ENCODE peak calls at places on chromosomes 3 and 15, in four cellular contexts. One of them, this sample, is unnamed.

GRCh38 chr3:179027326-179027900 is 44.2 kb downstream of the ZMAT3 start:
- DNase-seq in HepG2: no peak
- DNase-seq in K562: peak
- DNase-seq in GM12878: no peak
- DNase-seq in this sample: no peak

GRCh38 chr3:104279617-104280016 is 1087.1 kb upstream of the ALCAM start:
- DNase-seq in HepG2: no peak
- DNase-seq in K562: no peak
- DNase-seq in GM12878: no peak
- DNase-seq in this sample: no peak

GRCh38 chr3:195748661-195749060 is 27.9 kb downstream of the MUC20 start:
- DNase-seq in HepG2: no peak
- DNase-seq in K562: no peak
- DNase-seq in GM12878: no peak
- DNase-seq in this sample: no peak

GRCh38 chr3:157559401-157559800 is 56.2 kb upstream of the VEPH1 start:
- DNase-seq in HepG2: no peak
- DNase-seq in K562: no peak
- DNase-seq in GM12878: no peak
- DNase-seq in this sample: no peak

GRCh38 chr3:126339466-126339865 is 17.7 kb downstream of the KLF15 start:
- DNase-seq in HepG2: no peak
- DNase-seq in K562: no peak
- DNase-seq in GM12878: no peak
- DNase-seq in this sample: no peak

GRCh38 chr3:174495231-174495755 is 363.8 kb upstream of the NAALADL2 start:
- DNase-seq in HepG2: no peak
- DNase-seq in K562: no peak
- DNase-seq in GM12878: no peak
- DNase-seq in this sample: no peak

GRCh38 chr3:152121292-152121654 is 147.5 kb upstream of the MBNL1 start:
- DNase-seq in HepG2: no peak
- DNase-seq in K562: no peak
- DNase-seq in GM12878: no peak
- DNase-seq in this sample: no peak

GRCh38 chr15:66089049-66089448 is 164.5 kb downstream of the MEGF11 start:
- DNase-seq in HepG2: no peak
- DNase-seq in K562: no peak
- DNase-seq in GM12878: no peak
- DNase-seq in this sample: no peak

GRCh38 chr3:31922962-31923361 is 58.1 kb downstream of the OSBPL10 start:
- DNase-seq in HepG2: peak
- DNase-seq in K562: no peak
- DNase-seq in GM12878: no peak
- DNase-seq in this sample: no peak

GRCh38 chr3:66276705-66277274 is 56.0 kb downstream of the SLC25A26 start:
- DNase-seq in HepG2: peak
- DNase-seq in K562: peak
- DNase-seq in GM12878: no peak
- DNase-seq in this sample: peak

GRCh38 chr3:191085091-191085490 is 114.0 kb upstream of the OSTN start:
- DNase-seq in HepG2: no peak
- DNase-seq in K562: no peak
- DNase-seq in GM12878: no peak
- DNase-seq in this sample: no peak

GRCh38 chr3:66629431-66630368 is 128.9 kb upstream of the LRIG1 start:
- DNase-seq in HepG2: no peak
- DNase-seq in K562: no peak
- DNase-seq in GM12878: no peak
- DNase-seq in this sample: no peak

GRCh38 chr3:142904639-142905441 is 16.0 kb upstream of the PCOLCE2 start:
- DNase-seq in HepG2: peak
- DNase-seq in K562: peak
- DNase-seq in GM12878: no peak
- DNase-seq in this sample: peak

DNA sequence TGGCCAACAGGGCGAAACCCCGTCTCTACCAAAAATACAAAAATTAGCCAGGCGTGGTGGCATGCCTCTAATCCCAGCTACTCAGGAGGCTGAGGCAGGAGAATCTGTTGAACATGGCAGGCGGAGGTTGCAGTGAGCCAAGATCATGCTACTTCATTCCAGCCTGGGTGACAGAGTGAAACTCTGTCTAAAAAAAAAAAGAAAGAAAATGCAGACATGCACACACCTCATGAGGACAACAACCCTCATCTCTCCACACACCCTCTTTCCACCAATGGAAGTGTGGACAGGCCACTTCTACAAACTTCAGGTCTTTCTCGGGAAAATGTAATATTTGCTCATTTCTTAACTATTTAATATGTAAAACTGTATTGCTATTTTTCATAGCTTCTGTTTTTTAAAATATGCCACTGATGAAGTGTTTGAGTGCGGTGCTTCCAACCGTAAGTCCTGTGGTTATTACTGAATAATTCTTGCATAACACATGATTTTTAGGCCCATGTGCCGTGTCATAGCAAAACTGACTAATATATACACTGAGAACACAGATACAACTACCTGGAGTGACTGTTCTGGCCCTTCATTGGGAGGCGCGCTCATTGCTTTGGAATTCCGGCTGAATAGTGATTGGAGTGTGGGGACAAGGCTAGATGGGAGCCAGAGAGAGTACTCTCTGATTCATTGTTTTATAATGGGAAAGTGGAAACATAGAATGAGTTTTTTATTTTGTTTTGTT is 23.1 kb downstream of the LRRC31 start:
- DNase-seq in HepG2: no peak
- DNase-seq in K562: no peak
- DNase-seq in GM12878: peak
- DNase-seq in this sample: no peak
- TF ChIP-seq GABPA in HepG2: no peak
- TF ChIP-seq GABPA in K562: no peak
- TF ChIP-seq GABPA in GM12878: peak
- TF ChIP-seq GABPA in this sample: no peak

DNA sequence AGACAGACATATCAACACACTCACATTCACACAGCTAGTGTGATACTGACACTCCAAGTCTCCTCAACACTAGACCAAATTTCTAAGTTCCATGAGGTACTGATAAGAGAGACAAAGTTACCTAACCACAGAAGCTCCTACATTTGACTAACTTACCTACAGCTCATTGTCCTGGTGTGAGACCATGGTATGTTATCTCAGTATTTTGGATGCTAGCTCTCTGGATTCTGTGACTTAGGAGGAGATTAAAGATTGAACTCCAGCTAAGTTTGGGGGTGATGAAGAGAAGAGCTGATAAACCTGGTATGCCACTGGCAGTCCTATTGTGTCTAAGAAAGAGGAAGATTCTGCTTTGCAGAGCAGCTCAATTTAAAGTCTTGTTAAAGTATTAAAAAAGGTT is 144.0 kb upstream of the MYRIP start:
- DNase-seq in HepG2: no peak
- DNase-seq in K562: no peak
- DNase-seq in GM12878: no peak
- DNase-seq in this sample: no peak
- TF ChIP-seq POLR2AphosphoS5 in HepG2: no peak
- TF ChIP-seq POLR2AphosphoS5 in K562: no peak
- TF ChIP-seq POLR2AphosphoS5 in GM12878: no peak
- TF ChIP-seq POLR2AphosphoS5 in this sample: no peak

GRCh38 chr3:138188013-138188352 is 882 bp downstream of the ARMC8 start:
- DNase-seq in HepG2: no peak
- DNase-seq in K562: peak
- DNase-seq in GM12878: no peak
- DNase-seq in this sample: no peak

GRCh38 chr3:138187296-138188012 is at the start of gene ARMC8:
- DNase-seq in HepG2: peak
- DNase-seq in K562: no peak
- DNase-seq in GM12878: no peak
- DNase-seq in this sample: peak

GRCh38 chr3:138186216-138186615 is 885 bp upstream of the ARMC8 start:
- DNase-seq in HepG2: no peak
- DNase-seq in K562: peak
- DNase-seq in GM12878: no peak
- DNase-seq in this sample: no peak

GRCh38 chr3:138184994-138185393 is 2.1 kb upstream of the ARMC8 start:
- DNase-seq in HepG2: no peak
- DNase-seq in K562: peak
- DNase-seq in GM12878: no peak
- DNase-seq in this sample: no peak

GRCh38 chr3:138186803-138187295 is 252 bp upstream of the ARMC8 start:
- DNase-seq in HepG2: no peak
- DNase-seq in K562: peak
- DNase-seq in GM12878: peak
- DNase-seq in this sample: no peak
- TF ChIP-seq GABPA in HepG2: no peak
- TF ChIP-seq GABPA in K562: no peak
- TF ChIP-seq GABPA in GM12878: no peak
- TF ChIP-seq GABPA in this sample: no peak

DNA sequence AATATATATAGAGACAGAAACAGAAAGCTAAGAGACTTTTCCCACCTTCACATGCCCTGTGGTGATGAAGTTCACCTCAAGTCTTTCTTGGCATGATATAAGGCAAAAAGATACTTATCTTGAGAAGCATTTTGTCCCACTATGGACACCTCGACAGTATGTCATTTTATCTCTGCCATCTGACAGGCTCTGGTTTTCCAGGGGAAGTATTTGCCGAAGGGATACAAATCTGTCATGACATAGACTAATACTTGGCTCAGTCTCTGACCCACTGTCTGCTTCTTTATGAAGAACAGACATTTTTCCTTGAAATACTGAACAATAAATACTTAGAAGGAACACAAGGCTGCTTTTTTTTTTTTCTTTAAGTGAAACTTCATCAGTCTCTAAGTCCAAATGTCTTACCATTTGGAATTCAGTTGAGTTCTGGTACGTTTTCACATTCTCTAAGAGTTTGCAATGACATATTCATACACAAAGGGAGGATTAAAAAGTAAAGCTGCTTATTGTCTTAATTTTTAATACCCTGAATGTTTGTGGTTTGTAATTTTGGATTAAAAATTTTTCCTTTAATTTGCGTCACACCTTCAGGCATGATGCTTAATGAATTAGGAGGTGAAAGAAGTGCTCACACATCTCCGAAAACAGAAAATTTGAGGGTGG is 87.8 kb upstream of the LMOD3 start:
- DNase-seq in HepG2: no peak
- DNase-seq in K562: no peak
- DNase-seq in GM12878: no peak
- DNase-seq in this sample: no peak
- TF ChIP-seq POLR2AphosphoS5 in HepG2: no peak
- TF ChIP-seq POLR2AphosphoS5 in K562: no peak
- TF ChIP-seq POLR2AphosphoS5 in GM12878: no peak
- TF ChIP-seq POLR2AphosphoS5 in this sample: no peak

This sample was measured in HL-60.